ENCODE peak calls at places on chromosomes 5 and 9, in seven cellular contexts. X is A549, G is body of pancreas, A is lower leg skin, N is ovary, Z is heart left ventricle, V is spleen. F is an unnamed sample.

GRCh38 chr9:75238311-75238976 is 150.1 kb downstream of the OSTF1 start:
- DNase-seq in X (peak; percentile 36), G (peak; percentile 70), A (peak; percentile 44), N (no peak), Z (peak; percentile 11), V (no peak), F (peak; percentile 78)

GRCh38 chr5:175746851-175747250 is 89.0 kb downstream of the HRH2 start:
- DNase-seq in X (peak; percentile 58), G (no peak), A (no peak), N (no peak), Z (no peak), V (no peak), F (no peak)

GRCh38 chr9:98159301-98159700 is 33.1 kb downstream of the CORO2A start:
- DNase-seq in X (no peak), G (no peak), A (no peak), N (no peak), Z (no peak), V (no peak), F (no peak)

GRCh38 chr5:2903451-2904395 is 152.2 kb upstream of the IRX2 start:
- DNase-seq in X (no peak), G (no peak), A (no peak), N (no peak), Z (no peak), V (no peak), F (no peak)

GRCh38 chr5:10550222-10550995 is 13.5 kb upstream of the ANKRD33B start:
- DNase-seq in X (no peak), G (no peak), A (no peak), N (no peak), Z (no peak), V (no peak), F (no peak)

GRCh38 chr9:33765411-33765810 is 29.9 kb upstream of the PRSS3 start:
- DNase-seq in X (no peak), G (no peak), A (no peak), N (no peak), Z (no peak), V (no peak), F (no peak)

GRCh38 chr5:120139039-120139438 is 325.1 kb upstream of the PRR16 start:
- DNase-seq in X (peak; percentile 31), G (no peak), A (peak; percentile 59), N (peak; percentile 49), Z (peak; percentile 13), V (no peak), F (peak; percentile 55)

GRCh38 chr5:547086-547924 is 23.1 kb upstream of the SLC9A3 start:
- DNase-seq in X (no peak), G (no peak), A (no peak), N (no peak), Z (no peak), V (peak; percentile 75), F (no peak)

GRCh38 chr5:57735754-57736153 is 253.1 kb upstream of the ACTBL2 start:
- DNase-seq in X (peak; percentile 33), G (no peak), A (no peak), N (no peak), Z (no peak), V (no peak), F (no peak)

GRCh38 chr5:162221884-162222283 is 154.3 kb downstream of the GABRG2 start:
- DNase-seq in X (no peak), G (no peak), A (no peak), N (no peak), Z (no peak), V (no peak), F (no peak)

GRCh38 chr5:149886697-149887470 is 57.7 kb downstream of the PDE6A start:
- DNase-seq in X (no peak), G (no peak), A (no peak), N (no peak), Z (no peak), V (no peak), F (no peak)

GRCh38 chr9:120438111-120438510 is 141.9 kb downstream of the CDK5RAP2 start:
- DNase-seq in X (no peak), G (no peak), A (no peak), N (no peak), Z (no peak), V (no peak), F (no peak)

GRCh38 chr9:22129134-22129533 is 120.0 kb upstream of the CDKN2B start:
- DNase-seq in X (no peak), G (no peak), A (no peak), N (no peak), Z (no peak), V (no peak), F (no peak)

GRCh38 chr5:10590226-10591047 is 26.6 kb downstream of the ANKRD33B start:
- DNase-seq in X (peak; percentile 72), G (no peak), A (no peak), N (no peak), Z (peak; percentile 61), V (no peak), F (no peak)

GRCh38 chr5:59485629-59486439 is 407.7 kb downstream of the PDE4D start:
- DNase-seq in X (no peak), G (no peak), A (no peak), N (no peak), Z (no peak), V (no peak), F (no peak)

GRCh38 chr9:23081377-23081776 is 634.8 kb downstream of the DMRTA1 start:
- DNase-seq in X (no peak), G (no peak), A (no peak), N (no peak), Z (no peak), V (no peak), F (no peak)

GRCh38 chr5:136686192-136686872 is 321.0 kb upstream of the TRPC7 start:
- DNase-seq in X (no peak), G (no peak), A (no peak), N (no peak), Z (no peak), V (no peak), F (no peak)

GRCh38 chr5:132420706-132421272 is 51.3 kb downstream of the SLC22A5 start:
- DNase-seq in X (no peak), G (no peak), A (no peak), N (peak; percentile 15), Z (no peak), V (peak; percentile 79), F (no peak)

GRCh38 chr5:36607838-36608783 is 1.7 kb downstream of the SLC1A3 start:
- DNase-seq in X (no peak), G (no peak), A (no peak), N (no peak), Z (no peak), V (no peak), F (no peak)

GRCh38 chr9:75170898-75171360 is 82.6 kb downstream of the OSTF1 start:
- DNase-seq in X (no peak), G (no peak), A (no peak), N (no peak), Z (no peak), V (no peak), F (no peak)

GRCh38 chr9:33210006-33210715 is 29.8 kb upstream of the SPINK4 start:
- DNase-seq in X (no peak), G (no peak), A (no peak), N (no peak), Z (no peak), V (no peak), F (no peak)

GRCh38 chr5:132295505-132296411 is 1.6 kb downstream of the SLC22A4 start:
- DNase-seq in X (no peak), G (no peak), A (no peak), N (no peak), Z (no peak), V (no peak), F (no peak)

GRCh38 chr5:73966411-73966810 is 340.4 kb downstream of the ARHGEF28 start:
- DNase-seq in X (no peak), G (no peak), A (no peak), N (no peak), Z (no peak), V (no peak), F (no peak)

GRCh38 chr9:137613738-137614523 is 4.9 kb upstream of the EHMT1 start:
- DNase-seq in X (no peak), G (no peak), A (no peak), N (no peak), Z (no peak), V (no peak), F (no peak)

GRCh38 chr9:137612741-137613142 is 6.1 kb upstream of the EHMT1 start:
- DNase-seq in X (no peak), G (no peak), A (no peak), N (no peak), Z (no peak), V (no peak), F (no peak)

GRCh38 chr9:137613259-137613658 is 5.5 kb upstream of the EHMT1 start:
- DNase-seq in X (no peak), G (no peak), A (no peak), N (no peak), Z (no peak), V (no peak), F (no peak)

GRCh38 chr9:137610944-137611343 is 5.5 kb downstream of the ARRDC1 start:
- DNase-seq in X (no peak), G (no peak), A (no peak), N (no peak), Z (no peak), V (no peak), F (no peak)

GRCh38 chr9:137611623-137612609 is 6.4 kb downstream of the ARRDC1 start:
- DNase-seq in X (peak; percentile 90), G (peak; percentile 86), A (peak; percentile 87), N (no peak), Z (peak; percentile 13), V (no peak), F (peak; percentile 98)
- TF ChIP-seq POLR2A in X (peak; percentile 48), G (peak; percentile 75), A (no peak), N (no peak), Z (peak; percentile 9), V (no peak), F (peak; percentile 73)

GRCh38 chr9:129481424-129481823 is 139.5 kb downstream of the C9orf50 start:
- DNase-seq in X (no peak), G (no peak), A (no peak), N (no peak), Z (no peak), V (no peak), F (no peak)
- H3K4me3 ChIP-seq in X (no peak overlapping the region), G (no peak overlapping the region), A (no peak overlapping the region), N (peak overlapping the region; percentile 51), Z (peak overlapping the region; percentile 66), V (no peak overlapping the region), F (no peak overlapping the region)

GRCh38 chr9:100411472-100412270 is 15.3 kb upstream of the MSANTD3 start:
- DNase-seq in X (peak; percentile 99), G (peak; percentile 95), A (peak; percentile 84), N (peak; percentile 87), Z (peak; percentile 88), V (peak; percentile 95), F (peak; percentile 85)
- TF ChIP-seq POLR2A in X (peak; percentile 89), G (peak; percentile 66), A (no peak), N (no peak), Z (peak; percentile 66), V (no peak), F (peak; percentile 26)

DNA sequence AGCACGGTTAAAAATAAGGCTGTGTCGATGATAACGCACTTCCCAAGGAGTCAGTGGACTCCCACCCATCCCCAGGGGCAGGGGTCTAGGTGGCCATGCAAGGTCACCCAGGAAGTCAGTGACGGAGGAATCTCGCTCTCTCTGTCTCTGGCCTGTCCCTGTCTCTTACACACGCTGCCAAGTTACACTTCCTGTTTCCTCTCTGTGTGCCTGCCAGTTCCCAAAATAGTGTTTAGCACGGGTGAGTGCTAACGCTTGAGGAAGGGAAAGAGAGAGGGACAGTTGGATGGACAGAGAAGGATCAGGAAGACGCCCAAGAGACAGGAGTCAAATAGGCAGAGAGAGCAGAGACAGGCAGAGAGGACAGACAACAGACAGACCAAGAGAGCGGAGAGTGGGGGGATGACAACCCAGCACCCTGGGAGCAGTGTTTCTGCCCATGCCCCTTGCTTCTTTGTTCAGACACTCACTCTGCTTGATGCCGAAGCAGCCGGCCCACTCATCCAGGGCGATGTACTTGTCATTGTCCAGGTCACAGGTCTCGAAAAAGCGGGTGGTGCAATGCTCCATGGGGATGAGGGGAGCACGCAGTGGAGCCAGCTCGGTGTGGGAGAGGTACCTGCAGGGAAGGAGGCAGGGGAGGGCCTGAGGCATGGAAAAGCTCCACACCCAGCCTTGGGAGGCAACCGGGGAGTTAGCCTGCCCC is 22.9 kb downstream of the SPARC start:
- DNase-seq in X (no peak), G (peak; percentile 12), A (peak; percentile 64), N (peak; percentile 53), Z (peak; percentile 81), V (no peak), F (no peak)
- H3K4me3 ChIP-seq in X (no peak overlapping the region), G (no peak overlapping the region), A (no peak overlapping the region), N (no peak overlapping the region), Z (peak overlapping the region; percentile 22), V (no peak overlapping the region), F (no peak overlapping the region)

F was measured in prostate gland.